ENCODE peak calls at places on chromosome X, in nine cellular contexts. I is AG10803; B is GM10248; W is germinal center; M is GDM1; X is right cardiac atrium; F is AG09319; K is cardiac muscle cell; T is activated CD4-positive, alpha-beta T cell treated with anti-CD3 and anti-CD28 coated beads, Interleukin-2, amount 50 U/mL, for 4 hours. R is an unnamed sample.

GRCh38 chrX:124393238-124393637 is 46.9 kb downstream of the SH2D1A start:
- DNase-seq in T (no peak), K (no peak), M (no peak), W (no peak), I (no peak), B (no peak), F (no peak), X (no peak), R (no peak)

GRCh38 chrX:148991502-148991901 is 491.1 kb downstream of the AFF2 start:
- DNase-seq in M (no peak), X (no peak), T (no peak), F (no peak), I (no peak), K (no peak), W (no peak), B (no peak), R (no peak)

GRCh38 chrX:106897259-106897658 is 5.9 kb downstream of the RIPPLY1 start:
- DNase-seq in F (no peak), T (no peak), K (no peak), I (peak; percentile 40), B (no peak), M (no peak), W (no peak), X (no peak), R (no peak)

GRCh38 chrX:19649227-19650009 is 134.1 kb upstream of the MAP3K15 start:
- DNase-seq in X (no peak), K (no peak), W (no peak), I (peak; percentile 88), M (no peak), T (no peak), B (no peak), F (peak; percentile 77), R (no peak)

GRCh38 chrX:84453351-84454246 is 48.7 kb downstream of the HDX start:
- DNase-seq in F (no peak), K (no peak), B (no peak), X (no peak), W (no peak), T (no peak), M (no peak), I (peak; percentile 0), R (no peak)

GRCh38 chrX:39767446-39767845 is 330.3 kb downstream of the BCOR start:
- DNase-seq in F (no peak), X (no peak), B (no peak), K (no peak), W (no peak), T (no peak), I (peak; percentile 24), M (no peak), R (no peak)

GRCh38 chrX:134533952-134534351 is 74.0 kb downstream of the HPRT1 start:
- DNase-seq in W (no peak), K (no peak), T (no peak), X (no peak), B (no peak), I (no peak), F (no peak), M (no peak), R (no peak)

GRCh38 chrX:48705876-48706275 is 9.3 kb downstream of the SUV39H1 start:
- DNase-seq in I (no peak), M (no peak), K (no peak), T (no peak), B (no peak), X (no peak), F (no peak), W (no peak), R (no peak)

GRCh38 chrX:154002215-154002719 is 17.4 kb downstream of the IRAK1 start:
- DNase-seq in T (no peak), F (peak; percentile 75), M (peak; percentile 67), X (no peak), B (no peak), K (no peak), I (peak; percentile 86), W (no peak), R (peak; percentile 58)

GRCh38 chrX:119984652-119985051 is 41.1 kb upstream of the NKAP start:
- DNase-seq in W (no peak), M (no peak), X (no peak), T (no peak), I (no peak), B (no peak), K (no peak), F (no peak), R (no peak)

GRCh38 chrX:16462912-16463311 is 187.0 kb upstream of the S100G start:
- DNase-seq in T (no peak), I (peak; percentile 96), X (no peak), W (no peak), K (no peak), B (no peak), F (peak; percentile 44), M (no peak), R (no peak)

GRCh38 chrX:152876931-152877840 is 20.7 kb upstream of the ZNF185 start:
- DNase-seq in M (no peak), X (no peak), I (no peak), T (no peak), W (no peak), B (no peak), K (no peak), F (no peak), R (no peak)

GRCh38 chrX:45735571-45735970 is 534.9 kb upstream of the DIPK2B start:
- DNase-seq in I (no peak), M (no peak), K (no peak), T (no peak), B (no peak), X (no peak), F (no peak), W (no peak), R (no peak)

GRCh38 chrX:22118161-22118830 is 86.2 kb downstream of the PHEX start:
- DNase-seq in I (no peak), X (no peak), B (no peak), F (no peak), W (no peak), K (no peak), T (no peak), M (no peak), R (no peak)

GRCh38 chrX:8235026-8235425 is 64.0 kb upstream of the VCX2 start:
- DNase-seq in M (no peak), X (no peak), I (no peak), T (no peak), B (no peak), F (no peak), W (no peak), K (no peak), R (no peak)

GRCh38 chrX:8960809-8961413 is 73.0 kb downstream of the FAM9B start:
- DNase-seq in F (peak; percentile 29), M (no peak), T (no peak), B (no peak), I (peak; percentile 67), K (no peak), X (no peak), W (no peak), R (no peak)

GRCh38 chrX:150610446-150610845 is 42.0 kb downstream of the MTM1 start:
- DNase-seq in B (no peak), F (no peak), T (no peak), I (no peak), X (no peak), W (no peak), K (no peak), M (no peak), R (no peak)

GRCh38 chrX:110214684-110215083 is 103.2 kb downstream of the AMMECR1 start:
- DNase-seq in K (no peak), T (no peak), M (no peak), W (no peak), X (no peak), F (no peak), B (no peak), I (no peak), R (no peak)

GRCh38 chrX:56113785-56114436 is 118.2 kb upstream of the KLF8 start:
- DNase-seq in B (no peak), W (no peak), X (no peak), T (no peak), M (no peak), I (no peak), F (no peak), K (no peak), R (no peak)

GRCh38 chrX:49840679-49841078 is 11.6 kb downstream of the PAGE4 start:
- DNase-seq in I (peak; percentile 25), M (no peak), K (peak; percentile 88), X (peak; percentile 55), W (peak; percentile 2), F (no peak), B (peak; percentile 25), T (peak; percentile 16), R (peak; percentile 62)

GRCh38 chrX:16464369-16464768 is 185.6 kb upstream of the S100G start:
- DNase-seq in T (no peak), F (no peak), X (no peak), W (no peak), B (no peak), K (no peak), M (no peak), I (no peak), R (no peak)

GRCh38 chrX:7996414-7996813 is 69.2 kb upstream of the PNPLA4 start:
- DNase-seq in W (peak; percentile 2), I (peak; percentile 23), K (peak; percentile 65), T (no peak), F (no peak), X (no peak), B (peak; percentile 19), M (no peak), R (peak; percentile 13)

GRCh38 chrX:10884246-10884645 is 226.9 kb upstream of the HCCS start:
- DNase-seq in K (no peak), B (no peak), T (no peak), X (no peak), F (no peak), I (peak; percentile 79), M (no peak), W (no peak), R (no peak)

R was measured in stimulated activated naive CD8-positive, alpha-beta T cell treated with anti-CD3 and anti-CD28 coated beads, Interleukin-15, Interleukin-2, amounts not matched to agents 100 U/mL and 50 U/mL, for 24 hours.